ENCODE peak calls at places on chromosome 5, in six cellular contexts. N is mesendoderm, F is IMR-90, I is neuronal stem cell, G is H1, X is mesenchymal stem cell. R is an unnamed sample.
A peak's percentile ranks its signal among the peaks of the same experiment; 100 is the strongest.

GRCh38 chr5:143554918-143555477 is 151.5 kb upstream of the NR3C1 start:
- DNase-seq in N (no peak), F (peak; percentile 84), I (no peak), G (no peak), X (peak; percentile 83), R (no peak)

GRCh38 chr5:174617285-174617684 is 107.1 kb upstream of the MSX2 start:
- DNase-seq in N (no peak), F (no peak), I (no peak), G (no peak), X (no peak), R (no peak)

GRCh38 chr5:172769598-172770373 is 1.2 kb downstream of the DUSP1 start:
- DNase-seq in N (peak; percentile 45), F (peak; percentile 51), I (no peak), G (no peak), X (peak; percentile 49), R (no peak)

GRCh38 chr5:150653145-150653761 is 7.8 kb upstream of the MYOZ3 start:
- DNase-seq in N (no peak), F (peak; percentile 72), I (no peak), G (no peak), X (no peak), R (no peak)

GRCh38 chr5:106780355-106780754 is 890.4 kb downstream of the EFNA5 start:
- DNase-seq in N (no peak), F (no peak), I (no peak), G (no peak), X (no peak), R (no peak)

GRCh38 chr5:95543017-95543705 is 11.6 kb downstream of the SKIC3 start:
- DNase-seq in N (no peak), F (peak; percentile 32), I (no peak), G (no peak), X (peak; percentile 51), R (no peak)

GRCh38 chr5:16467363-16468219 is 2.0 kb upstream of the ZNF622 start:
- DNase-seq in N (no peak), F (peak; percentile 78), I (no peak), G (no peak), X (peak; percentile 75), R (no peak)

GRCh38 chr5:126481243-126481642 is 58.0 kb downstream of the GRAMD2B start:
- DNase-seq in N (no peak), F (peak; percentile 83), I (no peak), G (no peak), X (peak; percentile 9), R (no peak)

GRCh38 chr5:55276771-55277170 is 30.7 kb downstream of the DHX29 start:
- DNase-seq in N (no peak), F (peak; percentile 72), I (no peak), G (no peak), X (peak; percentile 21), R (no peak)

GRCh38 chr5:181160144-181160754 is 12.9 kb downstream of the OR2V2 start:
- DNase-seq in N (peak; percentile 92), F (peak; percentile 59), I (peak; percentile 61), G (peak; percentile 80), X (peak; percentile 57), R (peak; percentile 75)

GRCh38 chr5:177362102-177362868 is 4.6 kb downstream of the RGS14 start:
- DNase-seq in N (no peak), F (no peak), I (no peak), G (no peak), X (no peak), R (no peak)

GRCh38 chr5:135568241-135568640 is 10.6 kb downstream of the CXCL14 start:
- DNase-seq in N (no peak), F (no peak), I (no peak), G (no peak), X (no peak), R (no peak)

GRCh38 chr5:176573564-176574296 is 24.6 kb downstream of the CDHR2 start:
- DNase-seq in N (peak; percentile 60), F (peak; percentile 32), I (peak; percentile 57), G (peak; percentile 96), X (peak; percentile 60), R (peak; percentile 80)

GRCh38 chr5:23820764-23821471 is 313.5 kb downstream of the PRDM9 start:
- DNase-seq in N (peak; percentile 47), F (peak; percentile 1), I (no peak), G (no peak), X (peak; percentile 56), R (no peak)

GRCh38 chr5:150320048-150320555 is 17.4 kb upstream of the ARSI start:
- DNase-seq in N (peak; percentile 37), F (peak; percentile 78), I (no peak), G (no peak), X (peak; percentile 96), R (no peak)

GRCh38 chr5:16568875-16569580 is 47.8 kb downstream of the RETREG1 start:
- DNase-seq in N (no peak), F (no peak), I (no peak), G (no peak), X (no peak), R (no peak)

GRCh38 chr5:170420809-170421412 is 31.7 kb upstream of the KCNMB1 start:
- DNase-seq in N (peak; percentile 85), F (peak; percentile 67), I (peak; percentile 78), G (peak; percentile 72), X (peak; percentile 73), R (peak; percentile 82)

GRCh38 chr5:43729846-43730478 is 127.0 kb downstream of the NNT start:
- DNase-seq in N (peak; percentile 37), F (peak; percentile 51), I (peak; percentile 4), G (no peak), X (peak; percentile 29), R (no peak)

GRCh38 chr5:14816999-14817761 is 54.4 kb downstream of the ANKH start:
- DNase-seq in N (no peak), F (peak; percentile 93), I (no peak), G (no peak), X (peak; percentile 18), R (no peak)

GRCh38 chr5:335740-336038 is 14.2 kb downstream of the AHRR start:
- DNase-seq in N (no peak), F (no peak), I (no peak), G (no peak), X (no peak), R (no peak)

GRCh38 chr5:73630760-73631159 is 4.8 kb downstream of the ARHGEF28 start:
- DNase-seq in N (no peak), F (no peak), I (no peak), G (no peak), X (no peak), R (no peak)

GRCh38 chr5:10432059-10433008 is 9.3 kb upstream of the ROPN1L start:
- DNase-seq in N (no peak), F (no peak), I (no peak), G (no peak), X (no peak), R (no peak)

GRCh38 chr5:50666261-50667078 is at the start of gene PARP8:
- DNase-seq in N (peak; percentile 91), F (peak; percentile 30), I (peak; percentile 54), G (peak; percentile 78), X (peak; percentile 82), R (peak; percentile 76)

GRCh38 chr5:59583810-59584562 is 309.5 kb downstream of the PDE4D start:
- DNase-seq in N (no peak), F (no peak), I (no peak), G (no peak), X (no peak), R (no peak)

GRCh38 chr5:76332102-76332501 is 71.0 kb upstream of the IQGAP2 start:
- DNase-seq in N (no peak), F (no peak), I (no peak), G (no peak), X (no peak), R (no peak)

GRCh38 chr5:42950466-42951168 is 89.5 kb downstream of the ANXA2R start:
- DNase-seq in N (peak; percentile 79), F (peak; percentile 100), I (no peak), G (no peak), X (peak; percentile 96), R (peak; percentile 74)

GRCh38 chr5:107869459-107870115 is 198.8 kb upstream of the EFNA5 start:
- DNase-seq in N (peak; percentile 29), F (peak; percentile 84), I (no peak), G (no peak), X (peak; percentile 70), R (no peak)

GRCh38 chr5:13354611-13355010 is 589.9 kb downstream of the DNAH5 start:
- DNase-seq in N (no peak), F (no peak), I (no peak), G (no peak), X (no peak), R (no peak)

GRCh38 chr5:150763023-150763793 is 4.4 kb upstream of the DCTN4 start:
- DNase-seq in N (no peak), F (peak; percentile 67), I (no peak), G (no peak), X (peak; percentile 92), R (no peak)

GRCh38 chr5:96880402-96881164 is 4.3 kb downstream of the ERAP2 start:
- DNase-seq in N (no peak), F (peak; percentile 87), I (no peak), G (no peak), X (peak; percentile 74), R (no peak)

GRCh38 chr5:140480310-140481014 is 67.0 kb upstream of the EIF4EBP3 start:
- DNase-seq in N (no peak), F (peak; percentile 4), I (no peak), G (no peak), X (no peak), R (no peak)

GRCh38 chr5:134534058-134534725 is 8.7 kb downstream of the JADE2 start:
- DNase-seq in N (no peak), F (no peak), I (no peak), G (no peak), X (no peak), R (no peak)
- H3K4ac ChIP-seq in N (no peak overlapping the region), F (no peak overlapping the region), I (no peak overlapping the region), G (no peak overlapping the region), X (no peak overlapping the region), R (no peak overlapping the region)

GRCh38 chr5:109942646-109943045 is 252.9 kb downstream of the MAN2A1 start:
- DNase-seq in N (no peak), F (no peak), I (no peak), G (no peak), X (no peak), R (no peak)

GRCh38 chr5:109945097-109945678 is 255.5 kb downstream of the MAN2A1 start:
- DNase-seq in N (no peak), F (no peak), I (no peak), G (no peak), X (no peak), R (no peak)

GRCh38 chr5:109945723-109946480 is 256.2 kb downstream of the MAN2A1 start:
- DNase-seq in N (no peak), F (no peak), I (no peak), G (no peak), X (no peak), R (no peak)

GRCh38 chr5:109943701-109944235 is 254.0 kb downstream of the MAN2A1 start:
- DNase-seq in N (no peak), F (no peak), I (no peak), G (no peak), X (no peak), R (no peak)

GRCh38 chr5:109944461-109944860 is 254.7 kb downstream of the MAN2A1 start:
- DNase-seq in N (no peak), F (no peak), I (no peak), G (no peak), X (no peak), R (no peak)
- H2AK5ac ChIP-seq in N (no peak overlapping the region), F (no peak overlapping the region), I (no peak overlapping the region), G (no peak overlapping the region), X (no peak overlapping the region), R (no peak overlapping the region)

GRCh38 chr5:87266914-87267573 is 639 bp upstream of the RASA1 start:
- DNase-seq in N (no peak), F (no peak), I (no peak), G (no peak), X (no peak), R (no peak)
- H2BK5ac ChIP-seq in N (peak overlapping the region; percentile 54), F (peak overlapping the region; percentile 95), I (no peak overlapping the region), G (peak overlapping the region; percentile 8), X (no peak overlapping the region), R (no peak overlapping the region)

GRCh38 chr5:32174011-32174866 is at the start of gene GOLPH3:
- DNase-seq in N (peak; percentile 95), F (peak; percentile 83), I (peak; percentile 89), G (peak; percentile 97), X (peak; percentile 92), R (peak; percentile 93)
- H3K4ac ChIP-seq in N (peak within 1 kb of the TSS; percentile 96), F (peak within 1 kb of the TSS; percentile 98), I (no peak within 1 kb of the TSS), G (peak within 1 kb of the TSS; percentile 98), X (peak within 1 kb of the TSS; percentile 100), R (peak within 1 kb of the TSS; percentile 76)